ENCODE peak calls at places on chromosomes 7 and 10, in seven cellular contexts. L is AG09319, W is dorsolateral prefrontal cortex, V is IMR-90, Q is PC-3, D is kidney, X is fibroblast of mammary gland. E is an unnamed sample.
A peak's percentile ranks its signal among the peaks of the same experiment; 100 is the strongest.

GRCh38 chr7:129170373-129171021 is 17.9 kb upstream of the SMO start:
- DNase-seq in D (no peak), Q (no peak), X (no peak), V (no peak), W (no peak), L (no peak), E (no peak)

GRCh38 chr10:15585303-15585715 is 134.4 kb downstream of the ITGA8 start:
- DNase-seq in D (peak; percentile 76), Q (peak; percentile 44), V (peak; percentile 19), X (peak; percentile 58), W (no peak), L (peak; percentile 64), E (peak; percentile 39)

GRCh38 chr10:6473430-6473829 is 106.6 kb downstream of the PRKCQ start:
- DNase-seq in Q (no peak), D (no peak), X (no peak), W (no peak), V (no peak), L (no peak), E (peak; percentile 38)

GRCh38 chr10:102617816-102618215 is 26.5 kb upstream of the TRIM8 start:
- DNase-seq in V (no peak), L (no peak), D (peak; percentile 66), X (no peak), Q (no peak), W (no peak), E (no peak)

GRCh38 chr7:39336457-39336856 is 229.7 kb upstream of the YAE1 start:
- DNase-seq in D (no peak), W (no peak), X (peak; percentile 7), L (no peak), V (no peak), Q (no peak), E (no peak)

GRCh38 chr10:88990528-88991160 is at the start of gene FAS:
- DNase-seq in W (no peak), L (peak; percentile 37), V (peak; percentile 57), X (peak; percentile 79), Q (peak; percentile 66), D (peak; percentile 95), E (peak; percentile 79)

GRCh38 chr10:72089618-72090017 is 1.3 kb upstream of the SPOCK2 start:
- DNase-seq in D (no peak), Q (no peak), V (no peak), X (no peak), L (no peak), W (no peak), E (no peak)

GRCh38 chr7:46080595-46081159 is 159.6 kb upstream of the IGFBP3 start:
- DNase-seq in L (no peak), W (no peak), Q (peak; percentile 46), V (peak; percentile 17), D (no peak), X (peak; percentile 45), E (no peak)

GRCh38 chr7:39735903-39736302 is 112.5 kb downstream of the RALA start:
- DNase-seq in Q (no peak), D (no peak), V (peak; percentile 32), X (peak; percentile 27), W (no peak), L (no peak), E (no peak)

GRCh38 chr7:111029141-111029572 is 61.8 kb upstream of the LRRN3 start:
- DNase-seq in D (no peak), V (no peak), Q (no peak), W (no peak), L (no peak), X (no peak), E (no peak)

GRCh38 chr7:104328970-104329825 is 795 bp downstream of the LHFPL3 start:
- DNase-seq in Q (no peak), L (no peak), W (no peak), D (no peak), X (no peak), V (no peak), E (no peak)

GRCh38 chr10:113982296-113982695 is 61.4 kb upstream of the ADRB1 start:
- DNase-seq in X (no peak), L (no peak), Q (no peak), D (no peak), V (no peak), W (no peak), E (no peak)

GRCh38 chr10:1102836-1103235 is 46.7 kb downstream of the WDR37 start:
- DNase-seq in V (peak; percentile 61), X (no peak), L (no peak), Q (peak; percentile 7), D (no peak), W (no peak), E (no peak)

GRCh38 chr7:23530901-23531793 is 634 bp downstream of the TRA2A start:
- DNase-seq in Q (peak; percentile 40), W (peak; percentile 50), V (peak; percentile 59), L (no peak), D (peak; percentile 87), X (peak; percentile 59), E (peak; percentile 43)

GRCh38 chr7:23530355-23530754 is 1.4 kb downstream of the TRA2A start:
- DNase-seq in Q (peak; percentile 51), W (no peak), V (peak; percentile 31), L (no peak), X (peak; percentile 44), D (no peak), E (peak; percentile 67)

GRCh38 chr7:23531794-23532489 is at the start of gene TRA2A:
- DNase-seq in L (peak; percentile 89), V (peak; percentile 92), X (peak; percentile 92), W (peak; percentile 98), D (peak; percentile 99), Q (peak; percentile 94), E (peak; percentile 97)

GRCh38 chr7:23529262-23529859 is 2.4 kb downstream of the TRA2A start:
- DNase-seq in W (no peak), X (no peak), V (no peak), Q (no peak), D (no peak), L (no peak), E (no peak)

DNA sequence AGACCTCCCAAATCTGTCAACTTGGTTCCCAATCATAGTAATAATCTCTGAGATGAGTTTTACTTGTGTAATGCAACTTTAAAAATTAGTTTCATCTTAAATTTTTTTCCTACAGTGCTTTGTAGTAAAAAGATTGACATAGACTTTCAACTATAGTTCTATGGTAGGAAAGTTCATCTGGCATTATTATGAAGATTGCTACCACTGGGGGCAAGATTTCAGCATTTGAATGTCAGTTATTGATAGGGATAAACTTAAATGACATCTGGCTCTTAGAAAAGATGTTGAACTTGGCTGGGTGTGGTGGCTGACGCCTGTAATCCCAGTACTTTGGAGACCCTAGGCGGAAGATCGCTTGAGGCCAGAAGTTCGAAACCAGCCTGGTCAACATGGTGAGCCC is 1.4 kb upstream of the TRA2A start:
- DNase-seq in L (no peak), Q (no peak), W (no peak), D (no peak), X (no peak), V (no peak), E (no peak)
- TF ChIP-seq CTCF in L (no peak), Q (peak; percentile 30), W (no peak), D (no peak), X (no peak), V (no peak), E (no peak)

GRCh38 chr7:33669251-33669670 is 236.1 kb upstream of the BMPER start:
- DNase-seq in X (no peak), D (no peak), L (no peak), Q (peak; percentile 77), W (no peak), V (no peak), E (no peak)

GRCh38 chr7:33671521-33672262 is 233.6 kb upstream of the BMPER start:
- DNase-seq in W (no peak), L (no peak), V (no peak), D (no peak), Q (no peak), X (no peak), E (no peak)

GRCh38 chr7:33677556-33677955 is 227.8 kb upstream of the BMPER start:
- DNase-seq in V (peak; percentile 20), W (no peak), X (peak; percentile 82), Q (peak; percentile 94), D (no peak), L (no peak), E (no peak)

GRCh38 chr7:33674804-33675411 is 230.4 kb upstream of the BMPER start:
- DNase-seq in W (no peak), L (no peak), X (no peak), Q (no peak), D (no peak), V (no peak), E (no peak)

GRCh38 chr7:33673029-33673700 is 232.2 kb upstream of the BMPER start:
- DNase-seq in X (no peak), L (no peak), V (no peak), W (no peak), D (no peak), Q (no peak), E (no peak)
- TF ChIP-seq CTCF in X (no peak), L (no peak), V (no peak), W (no peak), D (no peak), Q (peak; percentile 41), E (no peak)

DNA sequence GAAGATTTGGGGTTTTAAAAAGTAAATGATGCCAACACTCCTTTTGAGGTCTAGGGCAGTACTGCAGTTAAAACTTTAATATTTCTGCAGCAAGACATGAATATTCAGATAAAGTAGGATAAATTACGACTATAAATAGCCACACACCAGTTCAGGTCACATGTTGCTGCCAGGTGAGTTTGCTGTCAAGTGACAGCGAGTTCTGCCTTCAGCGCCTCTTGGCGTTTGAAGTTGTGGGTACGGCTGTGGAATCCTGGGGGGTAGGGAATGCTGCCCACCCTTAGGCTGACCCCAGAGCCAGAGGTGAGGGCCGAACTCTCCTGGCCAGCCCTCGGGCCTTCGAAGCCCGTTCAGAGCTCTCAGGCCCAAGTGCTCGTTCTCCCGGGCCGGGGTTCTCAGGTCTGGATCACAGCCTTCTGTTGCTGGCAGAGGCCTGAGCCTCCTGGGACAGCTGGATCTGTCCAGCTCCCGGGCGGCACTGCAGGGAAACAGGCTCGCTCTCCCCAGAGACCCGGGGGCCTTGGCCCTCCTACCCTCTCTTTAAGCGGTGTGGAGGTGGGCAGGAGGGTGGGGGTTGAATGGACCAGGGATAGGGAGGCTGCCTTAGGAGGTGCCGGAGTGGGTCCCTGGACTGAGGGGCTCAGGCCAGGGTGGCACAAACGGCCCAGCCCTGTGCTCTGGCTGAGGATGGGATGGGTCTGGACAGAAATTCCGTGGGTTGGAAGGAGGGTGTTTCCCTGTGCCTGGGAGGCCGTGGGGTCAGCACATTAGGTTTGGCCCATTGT is 5.4 kb downstream of the BRI3 start:
- DNase-seq in L (no peak), V (no peak), Q (no peak), X (no peak), D (peak; percentile 78), W (no peak), E (no peak)
- TF ChIP-seq CTCF in L (no peak), V (no peak), Q (no peak), X (no peak), D (no peak), W (no peak), E (no peak)

DNA sequence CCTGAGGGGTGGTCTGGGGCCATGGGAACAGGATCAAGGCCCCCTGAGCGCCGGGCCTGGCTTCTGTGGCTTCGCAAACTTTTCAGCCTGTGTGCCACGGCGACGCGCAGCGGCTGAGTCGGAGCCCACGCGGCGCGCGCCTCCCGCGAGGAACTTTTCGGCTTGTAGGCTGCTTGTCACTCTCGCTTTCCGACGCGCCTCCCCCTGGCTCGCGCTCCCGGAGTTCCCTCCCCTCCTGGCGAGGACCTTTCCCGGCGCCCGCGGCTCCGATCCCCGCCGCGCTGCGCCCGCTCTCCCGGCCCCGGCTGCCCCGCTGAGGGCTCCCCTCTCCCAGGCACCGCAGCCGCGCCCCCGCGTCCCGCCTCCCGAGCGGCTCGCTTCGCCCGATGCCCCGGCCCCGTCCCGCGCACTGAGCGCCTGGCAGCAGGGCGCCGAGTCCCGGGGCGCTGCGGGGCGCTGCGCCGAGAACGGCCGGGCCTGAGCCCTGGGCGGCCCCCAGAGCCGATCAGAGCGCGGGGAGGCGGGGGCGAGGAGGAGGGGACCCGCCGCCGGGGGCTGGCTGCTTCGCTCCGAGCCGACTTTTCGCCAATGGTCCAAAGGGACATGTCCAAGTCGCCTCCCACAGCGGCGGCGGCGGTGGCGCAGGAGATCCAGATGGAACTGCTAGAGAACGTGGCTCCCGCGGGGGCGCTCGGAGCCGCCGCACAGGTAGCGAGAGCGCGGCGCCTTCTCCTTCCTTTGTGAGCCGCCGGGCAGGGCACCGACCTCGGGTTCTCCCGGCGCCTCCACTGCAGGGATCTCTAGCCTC is at the start of gene CACNB2:
- DNase-seq in X (peak; percentile 66), V (peak; percentile 51), Q (peak; percentile 10), L (peak; percentile 15), W (peak; percentile 56), D (peak; percentile 69), E (peak; percentile 6)
- TF ChIP-seq CTCF in X (no peak), V (no peak), Q (no peak), L (no peak), W (no peak), D (no peak), E (no peak)